ENCODE peak calls at places on chromosomes 12 and 14, in seven cellular contexts. Q is heart left ventricle, X is psoas muscle, Z is transverse colon, A is astrocyte of the spinal cord, Y is WERI-Rb-1, V is MM.1S. E is an unnamed sample.

GRCh38 chr14:88168498-88169165 is 154.4 kb downstream of the KCNK10 start:
- DNase-seq in Q (no peak), X (no peak), Z (peak), A (peak), Y (peak), V (peak), E (peak)

GRCh38 chr12:553216-554000 is 93.7 kb downstream of the B4GALNT3 start:
- DNase-seq in Q (peak), X (no peak), Z (no peak), A (no peak), Y (no peak), V (peak), E (no peak)

GRCh38 chr12:95326450-95326849 is 108.8 kb downstream of the VEZT start:
- DNase-seq in Q (no peak), X (no peak), Z (no peak), A (no peak), Y (no peak), V (no peak), E (no peak)

GRCh38 chr14:99996951-99997571 is 68.2 kb upstream of the EVL start:
- DNase-seq in Q (no peak), X (no peak), Z (no peak), A (no peak), Y (no peak), V (no peak), E (no peak)

GRCh38 chr12:94587266-94588241 is 62.8 kb downstream of the TMCC3 start:
- DNase-seq in Q (peak), X (no peak), Z (no peak), A (no peak), Y (no peak), V (no peak), E (no peak)

GRCh38 chr14:68458840-68459469 is 333.9 kb downstream of the ZFP36L1 start:
- DNase-seq in Q (peak), X (peak), Z (peak), A (peak), Y (peak), V (no peak), E (no peak)

GRCh38 chr12:74111688-74112360 is 425.8 kb upstream of the ATXN7L3B start:
- DNase-seq in Q (no peak), X (no peak), Z (no peak), A (peak), Y (peak), V (no peak), E (no peak)

GRCh38 chr12:40015360-40015759 is 90.5 kb downstream of the SLC2A13 start:
- DNase-seq in Q (no peak), X (no peak), Z (peak), A (no peak), Y (no peak), V (no peak), E (no peak)

GRCh38 chr12:120118710-120119097 is 2.2 kb upstream of the RAB35 start:
- DNase-seq in Q (no peak), X (no peak), Z (no peak), A (no peak), Y (no peak), V (no peak), E (no peak)

GRCh38 chr12:111626230-111626629 is 27.1 kb upstream of the ATXN2 start:
- DNase-seq in Q (no peak), X (no peak), Z (no peak), A (no peak), Y (no peak), V (no peak), E (no peak)
- TF ChIP-seq CTCF in Q (no peak), X (no peak), Z (no peak), A (no peak), Y (no peak), V (no peak), E (no peak)

DNA sequence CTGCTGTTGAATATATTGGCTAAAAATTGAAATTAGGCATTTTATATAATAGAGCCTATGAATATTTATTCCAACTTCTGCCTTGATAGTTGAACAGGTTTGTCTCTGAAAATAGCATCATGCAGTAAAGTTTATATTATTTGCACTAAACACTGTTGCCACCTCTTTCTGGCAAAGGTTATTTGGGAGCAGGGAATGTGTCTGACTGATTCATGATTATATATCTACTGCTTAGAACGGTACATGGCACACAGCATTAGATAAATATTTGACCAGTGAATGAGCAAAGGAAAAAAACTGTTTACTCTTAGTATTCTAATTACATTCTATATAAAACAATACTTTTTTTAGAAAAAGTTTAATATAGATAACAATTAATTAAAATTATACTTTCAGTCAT is 123.1 kb upstream of the MGAT4C start:
- DNase-seq in Q (no peak), X (no peak), Z (no peak), A (no peak), Y (no peak), V (no peak), E (no peak)
- TF ChIP-seq CTCF in Q (no peak), X (no peak), Z (no peak), A (no peak), Y (no peak), V (no peak), E (no peak)

DNA sequence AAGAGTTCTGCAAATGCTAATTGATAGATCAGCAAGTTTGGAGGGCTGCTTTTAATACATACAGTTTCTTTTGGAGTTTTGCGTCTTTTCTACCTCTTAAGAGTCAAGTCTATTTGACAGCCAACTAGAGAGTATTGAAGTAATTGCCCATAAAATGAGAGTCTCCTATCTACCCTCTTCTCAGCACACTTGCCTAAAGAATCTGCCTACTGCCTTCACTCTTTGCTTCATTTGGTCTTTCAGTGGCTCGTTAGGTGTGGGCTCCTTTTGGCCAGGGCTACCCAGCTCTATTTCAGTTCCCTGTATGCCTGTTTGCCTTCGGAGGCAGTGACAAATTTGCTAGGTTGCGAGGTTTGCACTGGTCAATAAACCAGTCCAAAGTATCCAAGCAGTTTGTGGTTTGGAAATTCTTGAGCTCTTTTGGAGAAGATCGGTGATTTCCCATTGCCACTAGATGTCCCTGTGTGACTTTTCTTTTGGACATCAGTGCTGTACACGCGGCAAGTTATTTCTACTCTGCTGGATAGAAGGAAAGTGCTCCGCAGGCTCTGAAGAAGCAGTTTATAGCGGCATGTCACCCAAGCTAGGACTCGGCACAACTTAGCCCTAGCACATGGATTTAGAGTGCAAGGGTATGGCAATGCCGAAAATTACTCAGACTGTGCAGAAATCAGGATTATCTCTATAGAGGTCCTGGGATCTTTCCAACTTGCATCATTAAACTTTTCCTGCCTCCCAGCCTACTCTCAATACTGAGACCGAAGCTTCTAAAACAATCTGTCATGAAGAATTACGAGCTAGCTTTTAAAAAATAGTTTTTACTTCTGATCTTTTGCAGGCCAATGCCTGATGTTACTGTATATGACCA is 38.6 kb downstream of the MGST1 start:
- DNase-seq in Q (no peak), X (no peak), Z (peak), A (peak), Y (peak), V (no peak), E (no peak)
- TF ChIP-seq CTCF in Q (no peak), X (peak), Z (no peak), A (peak), Y (peak), V (peak), E (peak)

GRCh38 chr12:31479516-31480210 is 111.3 kb downstream of the DENND5B start:
- DNase-seq in Q (no peak), X (no peak), Z (no peak), A (no peak), Y (no peak), V (no peak), E (no peak)

GRCh38 chr12:31476437-31476836 is 114.5 kb downstream of the DENND5B start:
- DNase-seq in Q (no peak), X (no peak), Z (no peak), A (no peak), Y (no peak), V (no peak), E (no peak)

GRCh38 chr12:31478898-31479297 is 112.0 kb downstream of the DENND5B start:
- DNase-seq in Q (no peak), X (no peak), Z (no peak), A (no peak), Y (no peak), V (no peak), E (no peak)

GRCh38 chr12:31477669-31478068 is 113.3 kb downstream of the DENND5B start:
- DNase-seq in Q (no peak), X (no peak), Z (no peak), A (no peak), Y (no peak), V (peak), E (peak)

GRCh38 chr12:31478425-31478824 is 112.5 kb downstream of the DENND5B start:
- DNase-seq in Q (no peak), X (no peak), Z (no peak), A (no peak), Y (no peak), V (no peak), E (no peak)
- TF ChIP-seq CTCF in Q (no peak), X (no peak), Z (no peak), A (no peak), Y (no peak), V (no peak), E (no peak)

GRCh38 chr12:14934511-14934910 is 3.8 kb downstream of the ERP27 start:
- DNase-seq in Q (no peak), X (no peak), Z (no peak), A (no peak), Y (no peak), V (no peak), E (no peak)

GRCh38 chr12:14937014-14937413 is 1.3 kb downstream of the ERP27 start:
- DNase-seq in Q (no peak), X (no peak), Z (no peak), A (no peak), Y (no peak), V (no peak), E (no peak)

GRCh38 chr12:14935031-14935430 is 3.3 kb downstream of the ERP27 start:
- DNase-seq in Q (no peak), X (no peak), Z (no peak), A (no peak), Y (no peak), V (no peak), E (no peak)

GRCh38 chr12:14937689-14938088 is 648 bp downstream of the ERP27 start:
- DNase-seq in Q (no peak), X (no peak), Z (no peak), A (no peak), Y (peak), V (peak), E (no peak)

GRCh38 chr12:14936224-14936861 is 2.0 kb downstream of the ERP27 start:
- DNase-seq in Q (no peak), X (no peak), Z (no peak), A (no peak), Y (peak), V (no peak), E (no peak)
- TF ChIP-seq CTCF in Q (peak), X (no peak), Z (no peak), A (peak), Y (peak), V (peak), E (peak)

GRCh38 chr12:31954925-31955678 is 4.1 kb upstream of the RESF1 start:
- DNase-seq in Q (no peak), X (no peak), Z (no peak), A (no peak), Y (no peak), V (no peak), E (no peak)
- TF ChIP-seq CTCF in Q (no peak), X (no peak), Z (no peak), A (no peak), Y (no peak), V (no peak), E (no peak)